ENCODE peak calls at places on chromosomes 16 and 17, in five cellular contexts. N is Kasumi-1, L is left colon, Y is body of pancreas, Q is endothelial cell. M is an unnamed sample.

GRCh38 chr17:77326636-77327035 is 185.9 kb downstream of the SEC14L1 start:
- DNase-seq in Q (no peak), L (no peak), N (no peak), Y (no peak), M (no peak)

GRCh38 chr16:85306071-85306792 is 194.0 kb upstream of the CIBAR2 start:
- DNase-seq in Y (peak), L (peak), N (peak), Q (no peak), M (peak)

GRCh38 chr17:79220201-79220714 is 145.6 kb downstream of the ENGASE start:
- DNase-seq in L (no peak), Y (no peak), Q (no peak), N (no peak), M (no peak)

GRCh38 chr17:37607637-37608368 is 1.4 kb downstream of the SYNRG start:
- DNase-seq in Q (peak), Y (no peak), L (peak), N (no peak), M (no peak)

GRCh38 chr16:70746708-70747424 is 54.1 kb downstream of the VAC14 start:
- DNase-seq in Q (no peak), Y (peak), N (peak), L (peak), M (no peak)

GRCh38 chr17:8384801-8385335 is 1.9 kb upstream of the RPL26 start:
- DNase-seq in N (no peak), L (no peak), Q (peak), Y (no peak), M (no peak)

GRCh38 chr16:380837-381787 is 666 bp downstream of the PGAP6 start:
- DNase-seq in N (no peak), Y (peak), Q (peak), L (peak), M (no peak)

GRCh38 chr16:15542734-15543347 is 100.1 kb downstream of the MARF1 start:
- DNase-seq in L (no peak), Y (no peak), Q (no peak), N (no peak), M (no peak)

GRCh38 chr17:4155980-4156620 is 13.1 kb downstream of the CYB5D2 start:
- DNase-seq in N (no peak), Y (no peak), L (no peak), Q (no peak), M (no peak)

GRCh38 chr17:67585077-67585602 is 132.6 kb upstream of the NOL11 start:
- DNase-seq in L (no peak), N (no peak), Y (no peak), Q (no peak), M (no peak)

GRCh38 chr16:14415291-14415690 is 214.8 kb downstream of the PARN start:
- DNase-seq in Q (no peak), Y (no peak), N (no peak), L (no peak), M (no peak)

GRCh38 chr16:67516296-67517177 is 12.1 kb upstream of the RIPOR1 start:
- DNase-seq in L (no peak), Y (no peak), N (no peak), Q (no peak), M (no peak)

GRCh38 chr17:1590031-1590746 is 27.6 kb upstream of the PITPNA start:
- DNase-seq in L (peak), Q (no peak), N (no peak), Y (peak), M (peak)

GRCh38 chr16:22847100-22847499 is 33.1 kb downstream of the HS3ST2 start:
- DNase-seq in Y (no peak), Q (no peak), L (no peak), N (no peak), M (no peak)

GRCh38 chr17:82703935-82704865 is 5.7 kb upstream of the RAB40B start:
- DNase-seq in Q (no peak), L (peak), Y (no peak), N (no peak), M (no peak)

GRCh38 chr16:11914210-11914758 is 1.5 kb downstream of the GSPT1 start:
- DNase-seq in L (no peak), Q (no peak), Y (no peak), N (no peak), M (no peak)

GRCh38 chr17:78284146-78284545 is 52.7 kb downstream of the TMEM235 start:
- DNase-seq in N (no peak), Y (peak), L (no peak), Q (no peak), M (no peak)

GRCh38 chr16:14180431-14181059 is 109.4 kb downstream of the MRTFB start:
- DNase-seq in Q (no peak), N (no peak), Y (no peak), L (no peak), M (no peak)